ENCODE peak calls at places on chromosome 22, in eight cellular contexts. P is sigmoid colon; K is stimulated activated CD8-positive, alpha-beta memory T cell treated with anti-CD3 and anti-CD28 coated beads, Interleukin-4, amount 100 ng/mL, for 1 hour; R is Daoy; Z is H4; G is progenitor cell of endocrine pancreas; Q is non-pigmented ciliary epithelial cell; J is mucosa of descending colon. M is an unnamed sample.

GRCh38 chr22:29912605-29913398 is 29.8 kb downstream of the MTMR3 start:
- DNase-seq in Q (peak), Z (peak), P (no peak), J (no peak), K (no peak), R (peak), G (no peak), M (no peak)

GRCh38 chr22:32847067-32847491 is 45.6 kb downstream of the TIMP3 start:
- DNase-seq in Z (no peak), J (no peak), G (no peak), R (no peak), K (no peak), Q (no peak), P (peak), M (no peak)

GRCh38 chr22:27525711-27526110 is 275.8 kb downstream of the MN1 start:
- DNase-seq in Q (no peak), J (no peak), G (no peak), K (no peak), R (no peak), P (no peak), Z (no peak), M (no peak)

GRCh38 chr22:22720201-22720723 is 75.8 kb downstream of the GGTLC2 start:
- DNase-seq in J (no peak), Q (no peak), Z (peak), P (no peak), R (peak), K (no peak), G (peak), M (peak)

GRCh38 chr22:22371031-22371541 is 126.5 kb downstream of the VPREB1 start:
- DNase-seq in G (no peak), P (no peak), R (no peak), J (no peak), K (no peak), Q (no peak), Z (no peak), M (no peak)

GRCh38 chr22:17922925-17923898 is 101.1 kb downstream of the MICAL3 start:
- DNase-seq in G (no peak), J (no peak), K (no peak), Z (no peak), R (peak), Q (peak), P (no peak), M (no peak)

GRCh38 chr22:46546466-46547178 is 9.2 kb upstream of the CELSR1 start:
- DNase-seq in Z (peak), K (no peak), J (no peak), G (no peak), P (no peak), Q (no peak), R (peak), M (no peak)

GRCh38 chr22:27689664-27690063 is 111.9 kb downstream of the MN1 start:
- DNase-seq in Q (no peak), R (no peak), K (no peak), Z (no peak), G (no peak), P (no peak), J (no peak), M (no peak)

GRCh38 chr22:44603774-44604173 is 98.2 kb upstream of the PRR5 start:
- DNase-seq in J (no peak), R (no peak), K (no peak), G (no peak), P (no peak), Q (no peak), Z (no peak), M (no peak)

GRCh38 chr22:35154937-35155387 is 89.0 kb downstream of the ISX start:
- DNase-seq in Q (peak), P (peak), J (peak), Z (peak), K (no peak), G (peak), R (peak), M (peak)

GRCh38 chr22:17084554-17085276 is at the start of gene IL17RA:
- DNase-seq in G (peak), R (peak), Z (peak), P (peak), K (peak), J (peak), Q (peak), M (peak)

GRCh38 chr22:32695451-32695891 is 106.0 kb upstream of the TIMP3 start:
- DNase-seq in K (no peak), R (peak), Z (no peak), G (no peak), P (no peak), Q (peak), J (no peak), M (no peak)

GRCh38 chr22:42623756-42624446 is 9.2 kb upstream of the POLDIP3 start:
- DNase-seq in Z (no peak), R (no peak), Q (no peak), G (no peak), J (no peak), K (no peak), P (no peak), M (no peak)

GRCh38 chr22:21632237-21632895 is at the start of gene CCDC116:
- DNase-seq in P (no peak), Q (no peak), G (no peak), K (no peak), J (peak), R (no peak), Z (no peak), M (no peak)

GRCh38 chr22:20001082-20001638 is 15.5 kb downstream of the ARVCF start:
- DNase-seq in K (no peak), J (no peak), P (no peak), Z (no peak), R (no peak), Q (no peak), G (no peak), M (no peak)

GRCh38 chr22:24996420-24996952 is 44.0 kb downstream of the KIAA1671 start:
- DNase-seq in P (no peak), G (no peak), Z (peak), J (peak), K (no peak), R (peak), Q (no peak), M (peak)

GRCh38 chr22:39527481-39527961 is 5.0 kb downstream of the RPS19BP1 start:
- DNase-seq in Z (no peak), G (no peak), J (peak), P (no peak), Q (no peak), K (no peak), R (no peak), M (no peak)

GRCh38 chr22:21961886-21962654 is 9.4 kb upstream of the PPM1F start:
- DNase-seq in Q (no peak), P (no peak), Z (no peak), R (peak), J (no peak), K (no peak), G (no peak), M (no peak)

GRCh38 chr22:29710922-29711593 is 8.7 kb upstream of the CABP7 start:
- DNase-seq in G (no peak), K (no peak), P (no peak), Q (no peak), Z (peak), R (peak), J (peak), M (no peak)

GRCh38 chr22:41351011-41351410 is 30.7 kb upstream of the TEF start:
- DNase-seq in J (no peak), G (no peak), P (no peak), K (no peak), R (no peak), Q (no peak), Z (no peak), M (no peak)

GRCh38 chr22:19357270-19358105 is 66.0 kb upstream of the CLTCL1 start:
- DNase-seq in J (no peak), K (no peak), G (no peak), P (no peak), Z (peak), R (no peak), Q (no peak), M (no peak)